ENCODE peak calls at places on chromosomes 16 and 17, in four cellular contexts. L is iPS-NIHi11, A is foreskin melanocyte, Q is AG04449. X is an unnamed sample.

GRCh38 chr17:61784510-61784909 is 78.8 kb downstream of the BRIP1 start:
- DNase-seq in L (no peak), A (no peak), Q (no peak), X (no peak)

GRCh38 chr17:14373587-14374259 is 72.8 kb downstream of the HS3ST3B1 start:
- DNase-seq in A (no peak), L (no peak), Q (peak), X (no peak)

GRCh38 chr17:10879110-10879509 is 41.2 kb upstream of the PIRT start:
- DNase-seq in Q (no peak), L (peak), A (no peak), X (no peak)

GRCh38 chr17:7854851-7855642 is at the start of gene TMEM88:
- DNase-seq in A (no peak), Q (no peak), L (peak), X (no peak)

GRCh38 chr17:11300201-11300600 is 59.2 kb downstream of the SHISA6 start:
- DNase-seq in Q (no peak), L (no peak), A (no peak), X (no peak)

GRCh38 chr16:49548571-49548970 is 175.0 kb downstream of the C16orf78 start:
- DNase-seq in A (no peak), Q (no peak), L (no peak), X (no peak)

GRCh38 chr16:70573451-70574121 is 50.0 kb downstream of the SF3B3 start:
- DNase-seq in L (no peak), Q (peak), A (no peak), X (peak)

GRCh38 chr16:83974475-83974874 is 6.4 kb downstream of the NECAB2 start:
- DNase-seq in A (no peak), Q (no peak), L (no peak), X (no peak)

GRCh38 chr17:17693253-17693954 is 12.1 kb downstream of the RAI1 start:
- DNase-seq in Q (no peak), L (no peak), A (peak), X (no peak)

GRCh38 chr16:56753410-56753809 is 23.5 kb downstream of the NUP93 start:
- DNase-seq in L (no peak), Q (no peak), A (no peak), X (no peak)

GRCh38 chr17:35607239-35607817 is 20.2 kb downstream of the AP2B1 start:
- DNase-seq in L (no peak), Q (no peak), A (no peak), X (no peak)

GRCh38 chr17:61314368-61315078 is 85.1 kb upstream of the TBX2 start:
- DNase-seq in L (no peak), A (no peak), Q (no peak), X (peak)

GRCh38 chr17:68580236-68580903 is 20.8 kb downstream of the FAM20A start:
- DNase-seq in Q (no peak), L (no peak), A (no peak), X (peak)

GRCh38 chr17:82913304-82914043 is 73.7 kb upstream of the ZNF750 start:
- DNase-seq in Q (no peak), A (no peak), L (peak), X (no peak)

GRCh38 chr17:11363575-11363974 is 122.6 kb downstream of the SHISA6 start:
- DNase-seq in L (no peak), A (no peak), Q (no peak), X (no peak)

GRCh38 chr17:74715144-74715543 is 2.4 kb upstream of the CD300LF start:
- DNase-seq in Q (no peak), A (no peak), L (no peak), X (no peak)

GRCh38 chr17:38511126-38512108 is 83.2 kb downstream of the ARHGAP23 start:
- DNase-seq in L (peak), Q (peak), A (no peak), X (peak)

GRCh38 chr16:84881702-84882521 is 62.1 kb downstream of the CRISPLD2 start:
- DNase-seq in Q (peak), L (no peak), A (no peak), X (peak)

GRCh38 chr16:892536-893255 is 78.1 kb downstream of the LMF1 start:
- DNase-seq in A (no peak), L (peak), Q (no peak), X (no peak)

GRCh38 chr17:72502940-72503341 is 382.1 kb downstream of the SOX9 start:
- DNase-seq in A (peak), Q (no peak), L (no peak), X (no peak)

GRCh38 chr16:16167927-16168326 is 55.4 kb downstream of the ABCC6 start:
- DNase-seq in L (no peak), Q (no peak), A (no peak), X (no peak)

GRCh38 chr17:48576479-48577309 is 1.5 kb downstream of the HOXB4 start:
- DNase-seq in L (no peak), A (no peak), Q (no peak), X (no peak)

GRCh38 chr17:80252871-80253270 is 7.8 kb upstream of the RNF213 start:
- DNase-seq in Q (no peak), L (peak), A (no peak), X (no peak)

GRCh38 chr16:57519796-57520360 is 16.5 kb downstream of the CCDC102A start:
- DNase-seq in L (peak), Q (no peak), A (peak), X (peak)

GRCh38 chr16:22296225-22297113 is 740 bp upstream of the POLR3E start:
- DNase-seq in A (no peak), L (no peak), Q (no peak), X (no peak)

GRCh38 chr17:81052199-81052997 is 17.4 kb downstream of the BAIAP2 start:
- DNase-seq in Q (no peak), A (peak), L (no peak), X (no peak)

GRCh38 chr16:58393138-58393504 is 850 bp downstream of the GINS3 start:
- DNase-seq in Q (no peak), L (peak), A (no peak), X (no peak)

GRCh38 chr17:41863074-41863843 is 2.0 kb downstream of the KLHL11 start:
- DNase-seq in Q (no peak), L (no peak), A (no peak), X (no peak)

GRCh38 chr16:65010136-65010535 is 111.7 kb downstream of the CDH11 start:
- DNase-seq in Q (no peak), L (no peak), A (no peak), X (no peak)

GRCh38 chr16:87780385-87780989 is 14.7 kb upstream of the KLHDC4 start:
- DNase-seq in Q (no peak), A (peak), L (no peak), X (no peak)

GRCh38 chr16:47713225-47713595 is 252.1 kb downstream of the PHKB start:
- DNase-seq in A (no peak), L (no peak), Q (peak), X (peak)

GRCh38 chr16:73040136-73040535 is 7.8 kb downstream of the ZFHX3 start:
- DNase-seq in Q (no peak), A (no peak), L (peak), X (no peak)

GRCh38 chr16:11674818-11675560 is 6.7 kb downstream of the SNN start:
- DNase-seq in L (no peak), A (no peak), Q (no peak), X (no peak)

GRCh38 chr17:8965394-8966168 is at the start of gene PIK3R5:
- DNase-seq in Q (no peak), L (peak), A (no peak), X (no peak)

GRCh38 chr17:21680366-21680765 is 12.0 kb upstream of the KCNJ18 start:
- DNase-seq in Q (no peak), A (no peak), L (no peak), X (no peak)

GRCh38 chr17:35222452-35222851 is 20.4 kb upstream of the SLFN5 start:
- DNase-seq in L (no peak), A (no peak), Q (no peak), X (no peak)

X was measured in GM04504.